ENCODE peak calls at places on chromosomes 16 and 17, in eight cellular contexts. F, R, J, X, W, U, N and K are unnamed samples. For H3K4me1 and H3K9me3, the result is how much of the 10 kb centered on the place peaks cover.

GRCh38 chr17:80705988-80706387 is 161.3 kb downstream of the RPTOR start:
- DNase-seq in U (no peak), X (no peak), N (no peak), R (no peak), J (no peak), F (no peak), W (no peak), K (no peak)

GRCh38 chr16:17222756-17223411 is 247.9 kb downstream of the XYLT1 start:
- DNase-seq in U (no peak), N (no peak), X (no peak), W (no peak), F (no peak), R (no peak), J (no peak), K (no peak)

GRCh38 chr17:75487351-75488070 is 27.8 kb downstream of the CASKIN2 start:
- DNase-seq in N (no peak), W (no peak), F (no peak), X (no peak), U (no peak), J (peak), R (no peak), K (peak)

GRCh38 chr17:61904094-61904710 is 23.6 kb downstream of the INTS2 start:
- DNase-seq in J (no peak), N (no peak), U (no peak), W (no peak), X (no peak), F (no peak), R (no peak), K (peak)

GRCh38 chr16:67641779-67642708 is 2.9 kb upstream of the CARMIL2 start:
- DNase-seq in X (no peak), N (no peak), J (peak), U (peak), W (no peak), R (no peak), F (peak), K (no peak)

GRCh38 chr16:86926146-86926545 is 347.8 kb downstream of the FOXL1 start:
- DNase-seq in J (no peak), W (no peak), F (no peak), R (no peak), X (no peak), U (no peak), N (no peak), K (no peak)

GRCh38 chr17:35747540-35748017 is 5.5 kb downstream of the GAS2L2 start:
- DNase-seq in N (peak), U (peak), X (peak), F (peak), R (peak), J (peak), W (no peak), K (peak)

GRCh38 chr17:2571523-2572303 is 21.7 kb upstream of the PAFAH1B1 start:
- DNase-seq in R (no peak), F (no peak), X (no peak), W (no peak), J (no peak), N (no peak), U (no peak), K (no peak)

GRCh38 chr16:49128740-49129139 is 152.9 kb downstream of the CBLN1 start:
- DNase-seq in F (no peak), U (no peak), R (no peak), N (no peak), J (no peak), W (no peak), X (no peak), K (no peak)

GRCh38 chr17:17119533-17119932 is 77.3 kb downstream of the MPRIP start:
- DNase-seq in R (no peak), W (no peak), J (no peak), N (no peak), U (peak), F (peak), X (no peak), K (peak)

GRCh38 chr16:48580925-48581500 is 29.0 kb downstream of the N4BP1 start:
- DNase-seq in X (no peak), F (no peak), J (no peak), U (no peak), N (no peak), R (no peak), W (no peak), K (no peak)

GRCh38 chr16:79100456-79100855 is 500.1 kb downstream of the MAF start:
- DNase-seq in F (no peak), J (no peak), R (no peak), W (no peak), X (no peak), N (no peak), U (no peak), K (no peak)

GRCh38 chr17:4194796-4195195 is 51.8 kb downstream of the CYB5D2 start:
- DNase-seq in U (no peak), J (no peak), N (no peak), W (no peak), X (no peak), R (no peak), F (no peak), K (no peak)

GRCh38 chr17:21674242-21674731 is 18.0 kb upstream of the KCNJ18 start:
- DNase-seq in U (no peak), R (peak), W (peak), X (no peak), N (peak), F (no peak), J (no peak), K (no peak)
- H3K4me1 ChIP-seq in U (under half), R (under half), W (under half), X (under half), N (under half), F (under half), J (under half), K (under half)

DNA sequence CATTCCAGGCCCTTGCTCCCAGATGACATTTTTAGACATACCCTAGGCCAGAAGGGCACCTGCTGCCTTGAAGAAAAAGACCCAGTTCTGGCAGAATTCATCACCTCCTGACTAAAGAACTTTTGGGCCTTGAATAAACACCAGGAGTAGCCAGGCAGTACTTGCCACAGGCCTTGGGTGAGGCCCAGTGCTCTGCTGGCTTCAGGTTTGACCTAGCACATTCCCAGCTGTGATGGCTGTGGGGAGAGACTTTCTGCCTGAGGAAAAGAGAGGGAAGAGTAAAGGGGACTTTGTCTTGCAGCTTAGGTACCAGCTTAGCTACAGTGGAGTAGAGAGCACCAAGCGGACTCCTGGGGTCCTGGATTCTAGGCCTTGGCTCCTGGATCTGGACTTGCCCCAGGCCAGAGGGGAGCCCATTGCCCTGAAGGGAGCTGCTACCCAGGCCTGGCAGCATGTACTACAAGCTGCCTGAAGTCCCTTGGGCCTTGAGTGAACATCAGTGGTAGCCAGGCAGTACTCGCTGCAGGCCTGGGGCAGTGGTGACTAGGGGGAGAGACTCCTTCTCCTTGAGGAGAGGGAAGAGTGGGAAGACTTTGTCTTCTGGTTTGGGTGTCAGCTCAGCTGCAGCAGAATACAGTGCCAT is 44.3 kb downstream of the ABCA8 start:
- DNase-seq in R (no peak), X (no peak), J (no peak), F (no peak), U (no peak), N (no peak), W (no peak), K (no peak)
- H3K27ac ChIP-seq in R (no peak), X (no peak), J (peak), F (no peak), U (peak), N (peak), W (peak), K (no peak)

DNA sequence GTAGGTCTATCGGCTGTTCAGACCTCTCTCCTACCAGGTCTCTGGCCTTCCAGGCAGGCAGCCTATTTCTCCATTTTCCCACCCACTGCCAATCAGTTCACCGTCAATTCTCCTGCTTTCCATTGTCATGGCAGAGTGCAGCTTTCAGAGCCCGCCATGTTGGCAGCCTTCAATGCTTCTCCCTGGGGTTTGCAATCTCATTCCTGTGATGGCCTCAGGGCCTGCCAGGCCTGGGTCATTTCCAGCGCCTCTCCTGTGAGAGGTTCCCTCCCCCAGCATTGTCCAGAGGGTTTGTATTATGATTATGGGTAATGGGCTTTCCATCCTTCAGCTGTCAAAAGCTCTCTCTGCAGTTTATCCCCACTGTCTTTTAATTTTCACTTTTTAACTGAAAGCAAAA is 716.6 kb upstream of the CDH8 start:
- DNase-seq in F (no peak), W (no peak), J (no peak), N (no peak), U (no peak), R (peak), X (no peak), K (no peak)
- H3K9me3 ChIP-seq in F (under half), W (under half), J (under half), N (under half), U (under half), R (under half), X (under half), K (under half)

DNA sequence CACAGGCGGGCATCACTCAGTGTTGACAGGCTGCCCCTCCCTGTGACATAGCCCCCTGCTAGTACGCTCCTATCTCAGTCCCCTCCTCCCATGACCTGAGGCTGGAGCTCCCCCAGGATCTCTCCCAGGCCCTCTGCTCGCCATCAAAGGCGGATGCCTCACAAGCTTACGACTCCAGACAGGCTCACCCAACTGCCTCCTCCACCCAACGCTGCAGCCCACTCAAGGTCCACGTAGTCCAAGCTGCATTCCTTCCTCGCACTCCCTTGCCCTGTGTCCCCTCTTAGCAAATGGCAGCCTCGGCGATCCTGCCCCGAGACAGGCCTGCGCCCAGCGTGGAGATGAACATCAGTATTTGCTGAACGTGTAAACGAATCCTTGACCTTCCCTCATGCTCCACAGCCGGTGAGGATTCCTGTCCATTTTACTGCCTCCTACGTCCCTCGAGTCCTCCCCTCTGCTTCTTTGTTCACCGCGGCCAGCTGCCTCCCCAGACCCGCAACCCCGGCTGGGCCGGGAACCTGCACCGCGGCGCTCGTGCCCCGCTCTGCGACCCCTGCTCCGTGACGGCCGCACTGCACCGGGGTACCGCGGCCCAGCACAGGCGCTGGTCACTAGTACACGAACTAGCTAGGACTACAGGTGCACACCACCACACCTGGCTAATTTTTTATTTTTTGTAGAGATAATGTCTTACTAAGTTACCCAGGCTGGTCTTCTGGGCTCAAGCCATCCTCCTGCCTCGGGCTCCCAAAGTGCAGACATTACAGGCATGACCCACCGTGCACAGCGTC is 838 bp upstream of the TMEM97 start:
- DNase-seq in U (no peak), F (no peak), N (no peak), W (no peak), R (peak), J (no peak), X (no peak), K (no peak)
- H3K4me1 ChIP-seq in U (under half), F (under half), N (under half), W (under half), R (under half), J (under half), X (under half), K (under half)